ENCODE peak calls at places on chromosomes 2 and 18, in five cellular contexts. F, C, Z, D and X are unnamed samples. For H3K36me3 and H3K4me1, the result is how much of the 10 kb centered on the place peaks cover.

GRCh38 chr2:67839242-67839641 is 223.6 kb downstream of the C1D start:
- DNase-seq in F (no peak), C (no peak), Z (no peak), D (no peak), X (no peak)

GRCh38 chr18:8703181-8703638 is 2.1 kb upstream of the MTCL1 start:
- DNase-seq in F (no peak), C (no peak), Z (no peak), D (no peak), X (no peak)

GRCh38 chr2:113757059-113757657 is 716 bp upstream of the SLC35F5 start:
- DNase-seq in F (no peak), C (no peak), Z (no peak), D (no peak), X (no peak)

GRCh38 chr2:130369589-130370341 is 13.9 kb downstream of the PTPN18 start:
- DNase-seq in F (no peak), C (no peak), Z (no peak), D (no peak), X (no peak)

GRCh38 chr2:134070281-134070731 is 183.6 kb upstream of the MGAT5 start:
- DNase-seq in F (no peak), C (no peak), Z (no peak), D (no peak), X (no peak)

GRCh38 chr2:54122939-54123338 is 7.5 kb downstream of the ACYP2 start:
- DNase-seq in F (peak), C (no peak), Z (no peak), D (peak), X (no peak)

GRCh38 chr2:109046925-109047508 is 58.0 kb upstream of the EDAR start:
- DNase-seq in F (peak), C (peak), Z (no peak), D (no peak), X (no peak)

GRCh38 chr2:20543579-20543887 is 96.7 kb downstream of the RHOB start:
- DNase-seq in F (no peak), C (no peak), Z (no peak), D (no peak), X (no peak)

GRCh38 chr2:130864830-130865229 is 28.1 kb downstream of the ARHGEF4 start:
- DNase-seq in F (peak), C (no peak), Z (no peak), D (peak), X (no peak)

GRCh38 chr18:3595282-3596273 is 145.6 kb downstream of the TGIF1 start:
- DNase-seq in F (no peak), C (peak), Z (no peak), D (peak), X (no peak)
- H3K4me3 ChIP-seq in F (peak), C (peak), Z (no peak), D (peak), X (no peak)

GRCh38 chr18:23462876-23463275 is 9.8 kb downstream of the RIOK3 start:
- DNase-seq in F (no peak), C (no peak), Z (no peak), D (peak), X (no peak)
- H3K36me3 ChIP-seq in F (under half), C (under half), Z (under half), D (half or more), X (under half)

GRCh38 chr2:197266477-197266876 is 44.1 kb downstream of the ANKRD44 start:
- DNase-seq in F (no peak), C (no peak), Z (no peak), D (no peak), X (no peak)
- H3K4me1 ChIP-seq in F (under half), C (half or more), Z (under half), D (under half), X (under half)

GRCh38 chr2:40303746-40304145 is 148.1 kb downstream of the SLC8A1 start:
- DNase-seq in F (no peak), C (no peak), Z (no peak), D (no peak), X (no peak)

GRCh38 chr2:40299173-40299572 is 152.7 kb downstream of the SLC8A1 start:
- DNase-seq in F (no peak), C (no peak), Z (no peak), D (no peak), X (no peak)

GRCh38 chr2:40300391-40300790 is 151.5 kb downstream of the SLC8A1 start:
- DNase-seq in F (no peak), C (no peak), Z (no peak), D (peak), X (no peak)

GRCh38 chr2:40302751-40303150 is 149.1 kb downstream of the SLC8A1 start:
- DNase-seq in F (no peak), C (no peak), Z (no peak), D (no peak), X (no peak)

GRCh38 chr2:40304340-40304739 is 147.6 kb downstream of the SLC8A1 start:
- DNase-seq in F (no peak), C (no peak), Z (peak), D (no peak), X (no peak)
- H3K4me3 ChIP-seq in F (no peak), C (no peak), Z (no peak), D (no peak), X (no peak)

GRCh38 chr2:233440314-233440713 is 86.0 kb downstream of the DGKD start:
- DNase-seq in F (no peak), C (no peak), Z (no peak), D (no peak), X (no peak)

GRCh38 chr2:233436691-233437438 is 82.6 kb downstream of the DGKD start:
- DNase-seq in F (no peak), C (no peak), Z (peak), D (no peak), X (no peak)

GRCh38 chr2:233437439-233437955 is 83.2 kb downstream of the DGKD start:
- DNase-seq in F (no peak), C (no peak), Z (no peak), D (no peak), X (no peak)

GRCh38 chr2:233439191-233439590 is 84.9 kb downstream of the DGKD start:
- DNase-seq in F (no peak), C (no peak), Z (peak), D (no peak), X (no peak)

DNA sequence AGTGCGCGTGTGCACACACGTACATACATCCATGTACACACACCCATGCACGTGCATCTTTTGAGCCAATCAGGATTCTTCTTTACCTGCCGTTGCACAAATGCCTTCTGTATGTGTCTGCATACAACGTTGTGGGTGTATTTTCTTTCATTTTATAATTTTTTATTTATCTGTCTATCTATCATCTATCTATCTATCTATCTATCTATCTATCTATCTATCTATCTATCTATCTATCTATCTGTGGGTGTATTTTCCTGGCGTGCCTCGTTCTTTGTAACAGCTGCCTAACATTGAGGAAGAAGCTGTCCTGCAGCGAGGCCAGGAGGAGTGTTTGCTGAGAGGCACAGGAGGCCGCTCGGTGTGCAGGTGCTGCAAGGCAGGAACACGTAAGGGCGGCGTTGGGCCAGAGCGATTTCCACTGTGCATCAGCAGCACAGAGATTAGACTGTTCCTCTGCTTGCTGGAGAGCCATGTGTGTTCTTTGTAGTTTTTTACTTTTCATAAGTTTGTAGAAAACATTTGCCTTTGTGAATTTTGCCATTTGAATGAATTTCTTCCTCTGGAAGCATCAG is 84.4 kb downstream of the DGKD start:
- DNase-seq in F (no peak), C (no peak), Z (no peak), D (no peak), X (no peak)
- H3K36me3 ChIP-seq in F (under half), C (under half), Z (under half), D (under half), X (under half)

DNA sequence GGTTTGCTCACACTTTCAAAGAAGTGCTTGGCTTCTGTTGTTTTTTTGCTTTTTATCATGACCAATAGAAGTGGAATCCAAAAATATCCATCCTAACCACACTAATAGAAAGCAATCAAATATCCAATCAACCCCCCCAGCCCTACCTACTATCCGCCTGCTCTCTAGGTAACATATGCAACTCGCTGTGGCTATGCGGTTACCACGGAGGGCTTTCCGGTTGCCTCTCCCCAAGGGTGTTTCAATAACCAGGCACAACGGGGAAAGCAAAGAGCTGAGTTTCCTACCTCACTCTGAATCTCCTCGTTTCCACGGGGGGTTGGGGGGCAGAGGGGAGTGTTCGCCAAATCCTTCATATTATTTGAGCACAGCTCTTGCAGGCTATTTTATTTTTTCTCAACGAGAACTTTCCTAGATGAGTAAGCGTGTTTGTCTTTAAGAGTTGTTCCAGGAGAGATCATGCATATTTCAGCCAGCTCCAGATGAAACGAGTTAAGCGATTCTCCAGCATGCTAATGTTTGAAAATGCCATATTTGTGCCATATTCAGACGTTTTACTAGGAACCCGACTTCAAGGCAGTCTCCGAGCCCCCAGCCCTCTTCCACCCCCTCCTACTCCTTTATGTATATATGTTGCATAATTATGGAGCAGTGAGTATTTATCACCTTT is 30.4 kb downstream of the PAX3 start:
- DNase-seq in F (no peak), C (no peak), Z (no peak), D (peak), X (no peak)
- H3K4me1 ChIP-seq in F (under half), C (under half), Z (under half), D (under half), X (under half)

DNA sequence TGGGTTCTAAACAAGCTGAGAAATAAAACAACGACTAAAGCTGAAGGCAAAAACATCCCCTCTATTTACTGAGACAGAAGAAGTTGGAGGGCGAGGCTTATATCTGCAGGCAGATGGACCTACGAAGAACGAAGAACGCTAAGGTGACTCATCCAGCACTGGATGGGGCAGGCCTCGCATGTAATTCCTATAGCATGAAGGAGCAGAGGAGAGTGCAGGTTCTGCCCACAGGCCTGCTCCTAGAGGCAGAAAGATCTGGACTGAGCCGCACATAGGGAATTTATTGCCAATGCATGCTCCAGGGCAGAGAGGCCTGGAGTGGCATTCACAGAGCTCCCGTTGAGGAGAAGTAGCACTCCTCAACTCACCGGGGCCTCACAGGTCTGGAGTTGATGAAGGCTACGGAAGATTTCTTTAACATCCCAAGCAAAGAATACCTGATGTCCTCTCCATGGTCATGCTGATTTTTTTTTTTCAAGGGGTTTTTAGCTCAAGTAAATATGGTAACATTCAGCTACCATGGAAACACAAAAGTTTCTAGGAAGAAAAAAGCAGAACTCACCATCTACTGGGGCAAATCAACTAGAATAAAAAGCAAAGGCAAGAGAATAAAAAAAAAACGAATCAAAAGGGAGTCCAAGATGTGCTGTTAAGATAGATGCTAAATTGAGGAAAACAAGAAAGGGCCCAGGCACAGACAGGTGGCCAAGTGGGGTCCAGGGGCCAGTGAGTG is 10.4 kb upstream of the METTL21A start:
- DNase-seq in F (no peak), C (no peak), Z (no peak), D (no peak), X (no peak)
- H3K4me3 ChIP-seq in F (no peak), C (no peak), Z (no peak), D (no peak), X (no peak)

GRCh38 chr2:15669375-15669910 is 77.8 kb downstream of the DDX1 start:
- DNase-seq in F (no peak), C (no peak), Z (no peak), D (no peak), X (no peak)

GRCh38 chr2:15671842-15672815 is 80.5 kb downstream of the DDX1 start:
- DNase-seq in F (no peak), C (no peak), Z (no peak), D (no peak), X (no peak)

GRCh38 chr2:15670981-15671380 is 79.3 kb downstream of the DDX1 start:
- DNase-seq in F (no peak), C (no peak), Z (no peak), D (no peak), X (no peak)

GRCh38 chr2:15671409-15671808 is 79.7 kb downstream of the DDX1 start:
- DNase-seq in F (no peak), C (no peak), Z (no peak), D (no peak), X (no peak)

DNA sequence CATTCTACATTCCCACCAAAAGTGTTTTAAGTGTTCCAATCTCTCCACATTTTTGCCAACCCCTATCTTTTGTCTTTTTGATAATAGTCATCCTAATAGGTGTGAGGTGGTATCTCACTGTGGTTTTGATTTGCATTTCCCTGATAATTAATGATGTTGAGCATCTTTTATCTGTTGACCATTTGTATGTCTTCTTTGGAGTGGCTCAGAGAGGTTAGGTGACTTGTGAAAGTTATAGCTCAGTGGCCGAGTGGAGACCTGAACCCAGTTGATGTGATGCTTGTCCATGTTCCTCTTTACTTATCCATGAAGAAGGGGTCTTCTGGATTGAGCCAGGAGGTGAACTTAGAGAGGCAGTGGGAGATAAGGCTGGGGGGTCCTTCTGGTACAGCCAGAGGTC is 78.8 kb downstream of the DDX1 start:
- DNase-seq in F (no peak), C (no peak), Z (no peak), D (no peak), X (no peak)
- H3K36me3 ChIP-seq in F (under half), C (under half), Z (under half), D (under half), X (under half)

DNA sequence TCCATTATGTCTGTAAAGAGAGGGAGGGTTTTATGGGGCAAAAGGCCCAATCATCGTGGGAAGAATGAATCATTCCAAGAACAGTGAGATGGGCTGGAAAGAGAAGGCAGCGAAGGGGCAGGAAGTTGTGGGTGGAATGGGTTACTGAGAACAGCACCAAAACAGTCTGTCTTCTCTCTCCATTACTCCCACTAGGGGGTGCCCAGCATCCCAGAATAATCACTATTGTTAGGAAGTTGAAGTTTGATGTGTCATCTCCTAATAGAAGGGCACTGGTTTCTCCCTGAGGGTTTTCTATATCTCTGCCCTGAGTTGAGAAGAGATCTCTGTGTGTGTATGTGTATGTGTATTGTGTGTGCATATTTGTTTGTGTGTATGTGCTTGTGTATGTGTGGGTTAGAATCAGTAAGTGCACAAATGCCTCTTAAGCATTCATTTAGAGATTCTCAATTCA is 76.6 kb upstream of the MAP4K3 start:
- DNase-seq in F (peak), C (peak), Z (no peak), D (peak), X (peak)
- H3K4me1 ChIP-seq in F (under half), C (under half), Z (under half), D (under half), X (under half)